ENCODE peak calls at places on chromosome 15, in ten cellular contexts. M, O, Q, C, Y, G, H, W, Z and N are unnamed samples.

GRCh38 chr15:89419370-89419984 is 76.9 kb downstream of the RHCG start:
- DNase-seq in M (no peak), O (peak), Q (peak), C (no peak), Y (no peak), G (no peak), H (peak), W (no peak), Z (no peak), N (no peak)

GRCh38 chr15:72983812-72984211 is 68.5 kb upstream of the NEO1 start:
- DNase-seq in M (no peak), O (no peak), Q (no peak), C (no peak), Y (no peak), G (no peak), H (no peak), W (no peak), Z (no peak), N (no peak)

GRCh38 chr15:69090197-69090948 is 70.1 kb upstream of the GLCE start:
- DNase-seq in M (no peak), O (peak), Q (no peak), C (peak), Y (no peak), G (no peak), H (peak), W (no peak), Z (no peak), N (no peak)

GRCh38 chr15:98505611-98506031 is 142.7 kb upstream of the IGF1R start:
- DNase-seq in M (no peak), O (peak), Q (no peak), C (no peak), Y (peak), G (no peak), H (no peak), W (no peak), Z (no peak), N (no peak)

GRCh38 chr15:59399465-59400102 is 26.9 kb upstream of the MYO1E start:
- DNase-seq in M (no peak), O (no peak), Q (no peak), C (no peak), Y (no peak), G (no peak), H (no peak), W (no peak), Z (no peak), N (peak)

GRCh38 chr15:66100761-66101160 is 152.8 kb downstream of the MEGF11 start:
- DNase-seq in M (no peak), O (no peak), Q (no peak), C (no peak), Y (no peak), G (no peak), H (no peak), W (no peak), Z (no peak), N (no peak)

GRCh38 chr15:28037969-28038640 is 61.0 kb downstream of the OCA2 start:
- DNase-seq in M (no peak), O (no peak), Q (no peak), C (no peak), Y (no peak), G (no peak), H (no peak), W (no peak), Z (no peak), N (no peak)

GRCh38 chr15:63482874-63483323 is 21.5 kb upstream of the USP3 start:
- DNase-seq in M (no peak), O (no peak), Q (no peak), C (peak), Y (no peak), G (no peak), H (no peak), W (no peak), Z (no peak), N (no peak)

GRCh38 chr15:79206940-79207339 is 75.6 kb upstream of the ANKRD34C start:
- DNase-seq in M (no peak), O (no peak), Q (no peak), C (no peak), Y (no peak), G (no peak), H (no peak), W (no peak), Z (no peak), N (no peak)

GRCh38 chr15:45429974-45430792 is 51.8 kb upstream of the GATM start:
- DNase-seq in M (peak), O (peak), Q (peak), C (peak), Y (peak), G (peak), H (peak), W (peak), Z (no peak), N (peak)

GRCh38 chr15:70152070-70152480 is 54.4 kb upstream of the TLE3 start:
- DNase-seq in M (no peak), O (no peak), Q (no peak), C (no peak), Y (peak), G (peak), H (peak), W (no peak), Z (no peak), N (no peak)

GRCh38 chr15:74203914-74204431 is 1.4 kb upstream of the STRA6 start:
- DNase-seq in M (no peak), O (peak), Q (no peak), C (no peak), Y (peak), G (no peak), H (peak), W (no peak), Z (no peak), N (no peak)

GRCh38 chr15:42725331-42725903 is 11.5 kb downstream of the CDAN1 start:
- DNase-seq in M (no peak), O (no peak), Q (no peak), C (no peak), Y (no peak), G (no peak), H (peak), W (no peak), Z (no peak), N (no peak)

GRCh38 chr15:82066455-82066854 is 20.6 kb upstream of the MEX3B start:
- DNase-seq in M (no peak), O (no peak), Q (no peak), C (no peak), Y (peak), G (no peak), H (no peak), W (no peak), Z (no peak), N (no peak)

GRCh38 chr15:82540984-82541431 is 751 bp upstream of the RPS17 start:
- DNase-seq in M (no peak), O (peak), Q (no peak), C (no peak), Y (peak), G (no peak), H (no peak), W (no peak), Z (no peak), N (no peak)

GRCh38 chr15:34102175-34102925 is 467 bp downstream of the PGBD4 start:
- DNase-seq in M (no peak), O (no peak), Q (no peak), C (no peak), Y (no peak), G (no peak), H (no peak), W (no peak), Z (no peak), N (no peak)

GRCh38 chr15:91465696-91466095 is 365.6 kb downstream of the SV2B start:
- DNase-seq in M (no peak), O (no peak), Q (no peak), C (no peak), Y (no peak), G (no peak), H (no peak), W (no peak), Z (no peak), N (no peak)

GRCh38 chr15:99895956-99896311 is 162.7 kb upstream of the LYSMD4 start:
- DNase-seq in M (no peak), O (no peak), Q (no peak), C (no peak), Y (no peak), G (no peak), H (no peak), W (no peak), Z (no peak), N (no peak)

GRCh38 chr15:77021803-77022381 is 27.0 kb downstream of the PSTPIP1 start:
- DNase-seq in M (no peak), O (peak), Q (no peak), C (no peak), Y (peak), G (no peak), H (no peak), W (no peak), Z (no peak), N (no peak)